ENCODE peak calls at places on chromosomes 6 and 20, in five cellular contexts. U is tibial nerve; Y is uterus; L is CD8-positive, alpha-beta T cell; I is adipocyte. E is an unnamed sample. For H3K9me3, the result is how much of the 10 kb centered on the place peaks cover.

GRCh38 chr6:43665376-43665775 is 20.5 kb downstream of the RSPH9 start:
- DNase-seq in U (no peak), L (no peak), I (no peak), Y (no peak), E (no peak)

GRCh38 chr20:19631410-19631809 is 126.6 kb upstream of the RIN2 start:
- DNase-seq in U (no peak), L (no peak), I (no peak), Y (no peak), E (no peak)

GRCh38 chr6:11509471-11509870 is 28.1 kb upstream of the TMEM170B start:
- DNase-seq in U (no peak), Y (no peak), I (no peak), L (no peak), E (no peak)

GRCh38 chr20:49395183-49395582 is 87.3 kb downstream of the KCNB1 start:
- DNase-seq in U (peak), I (no peak), L (no peak), Y (peak), E (no peak)

GRCh38 chr20:20277772-20278382 is 90.0 kb upstream of the INSM1 start:
- DNase-seq in L (no peak), U (no peak), Y (no peak), I (no peak), E (no peak)

GRCh38 chr6:142333431-142333830 is 31.6 kb downstream of the ADGRG6 start:
- DNase-seq in Y (no peak), I (no peak), L (no peak), U (no peak), E (no peak)

GRCh38 chr20:54133434-54134427 is 40.1 kb downstream of the CYP24A1 start:
- DNase-seq in Y (no peak), U (no peak), L (no peak), I (peak), E (no peak)

GRCh38 chr6:14440891-14441358 is 323.4 kb downstream of the CD83 start:
- DNase-seq in L (no peak), Y (no peak), I (peak), U (no peak), E (no peak)

GRCh38 chr6:83417880-83418663 is 12.8 kb downstream of the ME1 start:
- DNase-seq in Y (no peak), L (no peak), U (no peak), I (peak), E (peak)

GRCh38 chr20:63317061-63317460 is 24.1 kb downstream of the COL20A1 start:
- DNase-seq in Y (no peak), I (no peak), U (no peak), L (no peak), E (no peak)

GRCh38 chr6:82843291-82843885 is 222.3 kb downstream of the UBE3D start:
- DNase-seq in I (peak), U (no peak), Y (no peak), L (no peak), E (no peak)

GRCh38 chr6:129184808-129185366 is 301.9 kb downstream of the LAMA2 start:
- DNase-seq in L (no peak), Y (no peak), U (no peak), I (no peak), E (no peak)

GRCh38 chr6:89144358-89145041 is 1.4 kb upstream of the PM20D2 start:
- DNase-seq in U (no peak), L (no peak), Y (no peak), I (no peak), E (no peak)

GRCh38 chr6:27865952-27866369 is 46.2 kb downstream of the OR2B2 start:
- DNase-seq in U (no peak), I (peak), Y (no peak), L (no peak), E (no peak)

GRCh38 chr20:62727584-62728027 is 19.0 kb downstream of the NTSR1 start:
- DNase-seq in L (no peak), I (no peak), Y (no peak), U (no peak), E (no peak)

GRCh38 chr6:132751828-132752227 is 5.9 kb downstream of the VNN2 start:
- DNase-seq in L (no peak), I (no peak), Y (no peak), U (no peak), E (no peak)

GRCh38 chr6:19723533-19723932 is 113.6 kb upstream of the ID4 start:
- DNase-seq in I (peak), U (no peak), L (no peak), Y (no peak), E (no peak)

DNA sequence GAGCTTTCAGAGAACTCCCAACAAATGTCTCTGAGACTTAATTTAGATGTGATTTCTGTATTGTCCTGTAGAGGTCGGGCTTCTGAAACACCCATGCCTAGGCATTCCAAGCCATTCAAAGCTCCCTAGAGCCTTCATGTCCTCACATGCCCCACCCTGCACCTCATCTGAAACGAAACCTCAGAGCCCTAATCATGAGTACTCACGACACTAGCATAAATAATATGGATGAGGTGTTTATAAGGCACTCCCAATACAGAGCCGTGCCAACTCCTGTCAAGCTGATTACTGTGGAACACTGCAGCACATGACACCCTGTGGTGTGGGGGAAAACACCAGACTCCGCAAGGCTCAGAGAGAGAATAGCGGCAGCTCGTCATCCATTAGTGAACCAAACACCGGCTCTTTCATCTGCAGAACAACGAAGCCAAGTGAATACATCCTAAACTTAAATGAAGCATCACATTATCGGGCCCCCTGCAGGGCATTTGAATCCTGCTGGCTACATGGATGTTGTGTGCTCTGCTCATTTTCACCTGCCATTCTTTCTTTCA is 83.8 kb downstream of the FNDC1 start:
- DNase-seq in Y (no peak), U (no peak), I (peak), L (no peak), E (peak)
- H3K9me3 ChIP-seq in Y (under half), U (under half), I (under half), L (under half), E (under half)

GRCh38 chr20:32560989-32561830 is 23.9 kb downstream of the NOL4L start:
- DNase-seq in L (no peak), Y (no peak), I (peak), U (no peak), E (no peak)

GRCh38 chr20:32558526-32558925 is 26.6 kb downstream of the NOL4L start:
- DNase-seq in L (no peak), I (no peak), U (no peak), Y (no peak), E (no peak)

GRCh38 chr20:32560482-32560988 is 24.6 kb downstream of the NOL4L start:
- DNase-seq in L (no peak), Y (no peak), U (no peak), I (no peak), E (no peak)

GRCh38 chr20:32559216-32559752 is 25.8 kb downstream of the NOL4L start:
- DNase-seq in U (no peak), Y (no peak), L (no peak), I (no peak), E (no peak)

DNA sequence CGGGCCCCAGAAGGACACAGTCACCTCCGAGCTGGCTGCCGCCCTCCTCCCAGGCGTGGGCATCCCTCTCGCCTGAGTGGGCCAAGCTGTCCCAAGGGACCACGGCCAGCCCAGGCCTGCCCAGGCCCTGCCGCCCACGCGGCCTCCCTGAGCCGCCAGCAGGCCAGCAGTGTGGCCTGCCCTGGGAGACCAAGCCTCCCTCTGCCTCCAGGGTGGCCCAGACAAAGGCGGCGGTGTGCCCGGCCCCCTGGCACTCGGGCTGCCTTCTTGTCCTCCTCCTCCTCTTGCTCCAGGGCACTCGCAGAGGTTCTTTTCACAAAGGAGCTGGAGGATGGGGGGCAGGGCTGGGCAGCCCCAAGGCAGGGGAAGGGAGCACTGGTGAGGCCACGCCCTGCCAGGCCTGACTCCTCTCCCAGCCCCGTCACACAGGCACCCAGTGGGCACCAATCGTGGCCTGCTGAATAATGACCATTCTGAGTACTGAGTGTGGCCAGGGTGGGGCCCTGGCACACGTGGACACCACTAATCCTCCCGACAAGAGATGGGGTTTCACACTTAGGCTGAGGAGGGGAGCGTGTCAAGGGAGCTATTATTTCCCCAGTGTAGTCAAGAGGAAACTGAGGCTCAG is 25.3 kb downstream of the NOL4L start:
- DNase-seq in Y (no peak), U (no peak), L (no peak), I (no peak), E (no peak)
- H3K9me3 ChIP-seq in Y (under half), U (under half), L (under half), I (under half), E (under half)

GRCh38 chr20:41600926-41601631 is 17.1 kb downstream of the CHD6 start:
- DNase-seq in L (no peak), Y (no peak), I (no peak), U (no peak), E (no peak)
- H3K9me3 ChIP-seq in L (under half), Y (under half), I (under half), U (under half), E (under half)

DNA sequence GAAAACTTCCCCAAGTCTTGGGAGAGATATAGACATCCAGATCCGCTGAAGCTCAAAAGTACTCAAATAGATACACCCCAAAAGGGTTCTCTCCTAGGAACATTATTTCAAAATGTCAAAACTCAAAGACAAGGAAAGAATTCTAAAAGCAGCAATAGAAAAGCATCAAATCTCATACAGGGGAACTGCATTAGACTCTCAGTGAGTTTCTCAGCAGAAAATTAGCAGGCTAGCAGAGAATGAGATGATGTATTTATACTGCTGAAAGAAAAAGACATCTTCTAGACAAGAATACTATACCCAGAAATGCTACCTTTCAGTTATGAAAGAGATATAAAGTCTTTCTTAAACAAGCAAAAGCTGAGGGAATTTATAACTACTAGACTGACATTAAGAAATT is 75.5 kb upstream of the RIMS1 start:
- DNase-seq in I (no peak), Y (no peak), L (no peak), U (no peak), E (no peak)
- H3K9me3 ChIP-seq in I (half or more), Y (under half), L (under half), U (under half), E (under half)

GRCh38 chr20:61230-61629 is 26.2 kb upstream of the DEFB125 start:
- DNase-seq in U (no peak), I (no peak), L (no peak), Y (no peak), E (no peak)

GRCh38 chr20:60035-60918 is 27.2 kb upstream of the DEFB125 start:
- DNase-seq in I (no peak), U (no peak), L (no peak), Y (no peak), E (no peak)

GRCh38 chr20:62487-62886 is 25.0 kb upstream of the DEFB125 start:
- DNase-seq in Y (no peak), I (no peak), L (no peak), U (no peak), E (no peak)

GRCh38 chr20:64026-64603 is 23.4 kb upstream of the DEFB125 start:
- DNase-seq in Y (no peak), L (no peak), I (no peak), U (no peak), E (no peak)

DNA sequence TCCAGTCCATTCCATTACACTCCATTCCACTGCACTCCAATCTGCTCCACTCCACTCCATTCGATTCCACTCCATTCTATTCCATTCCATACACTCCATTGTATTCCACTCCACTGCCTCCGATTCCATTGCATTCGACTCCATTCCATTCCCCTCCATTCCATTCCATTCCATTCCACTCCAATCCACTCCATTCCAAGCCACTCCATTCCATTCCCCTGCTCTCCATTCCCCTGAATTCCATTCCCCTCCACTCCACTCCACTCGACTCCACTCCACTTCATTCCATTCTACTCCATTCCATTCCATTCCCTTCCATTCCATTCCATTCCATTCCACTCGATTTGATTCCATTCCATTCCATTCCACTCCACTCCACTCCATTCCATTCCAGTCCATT is 25.7 kb upstream of the DEFB125 start:
- DNase-seq in U (no peak), L (no peak), Y (no peak), I (no peak), E (no peak)
- H3K9me3 ChIP-seq in U (under half), L (under half), Y (under half), I (under half), E (under half)

DNA sequence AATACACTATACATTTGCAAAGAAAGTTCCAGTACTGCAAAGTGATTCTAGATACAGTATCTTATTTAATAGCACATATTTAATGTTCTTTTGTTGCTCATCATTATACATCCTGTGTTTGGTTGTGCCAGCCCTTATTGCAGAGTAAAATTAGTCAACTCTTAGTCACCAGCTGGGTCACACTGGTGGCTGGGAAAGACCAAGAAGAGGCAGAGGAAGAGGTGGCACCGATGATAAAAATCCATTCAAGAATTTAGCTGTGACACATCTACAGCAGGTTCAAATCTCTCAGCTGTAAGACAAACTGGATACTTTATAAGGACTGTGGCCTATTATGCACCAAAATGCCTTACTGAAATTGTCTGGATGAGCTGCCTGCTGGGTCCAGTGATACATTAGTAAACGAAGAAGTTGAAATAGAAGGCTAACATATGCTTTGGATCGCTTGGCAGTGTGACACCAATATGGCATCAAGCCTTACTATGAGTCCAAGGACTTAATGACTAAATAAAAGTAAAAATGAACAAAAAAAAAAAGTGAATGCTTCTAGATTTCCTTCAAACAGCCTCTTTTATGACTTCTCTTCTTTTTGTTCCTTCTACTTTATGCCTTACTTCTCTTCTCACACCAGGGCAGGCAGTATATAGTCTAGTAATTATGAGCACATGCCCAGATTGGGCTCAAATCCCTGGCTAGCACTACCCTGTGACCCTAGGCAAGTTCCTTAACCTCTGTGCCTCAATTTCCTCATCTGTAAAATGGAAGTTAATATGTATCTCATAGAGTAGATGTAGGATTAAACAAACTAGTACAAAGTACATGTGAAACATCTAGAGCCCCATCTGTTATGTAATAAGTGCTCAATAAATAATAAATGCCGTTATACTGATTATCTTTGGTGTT is 29.4 kb upstream of the RNF8 start:
- DNase-seq in Y (no peak), I (peak), L (no peak), U (no peak), E (no peak)
- H3K9me3 ChIP-seq in Y (under half), I (under half), L (under half), U (under half), E (under half)

DNA sequence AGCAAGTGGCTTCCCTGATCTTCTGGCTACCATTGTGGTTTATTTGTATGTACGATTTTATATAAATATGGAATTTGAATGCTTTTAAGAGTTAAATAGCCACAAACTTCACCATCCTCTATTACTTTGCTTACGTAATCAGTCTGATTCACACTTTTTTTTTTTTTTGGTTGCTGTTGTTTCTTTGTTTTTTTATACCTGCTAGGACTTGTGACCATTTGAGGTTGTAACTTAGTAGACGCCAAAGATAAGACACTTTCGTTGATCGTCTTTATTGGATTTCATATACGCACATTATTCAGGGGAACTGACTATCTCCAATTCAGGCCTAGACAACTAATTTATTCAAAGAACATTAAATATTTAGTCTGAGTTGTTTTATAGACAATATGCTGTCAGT is 559.0 kb downstream of the CBLN4 start:
- DNase-seq in Y (no peak), I (no peak), L (no peak), U (no peak), E (no peak)
- H3K9me3 ChIP-seq in Y (under half), I (under half), L (under half), U (under half), E (under half)

DNA sequence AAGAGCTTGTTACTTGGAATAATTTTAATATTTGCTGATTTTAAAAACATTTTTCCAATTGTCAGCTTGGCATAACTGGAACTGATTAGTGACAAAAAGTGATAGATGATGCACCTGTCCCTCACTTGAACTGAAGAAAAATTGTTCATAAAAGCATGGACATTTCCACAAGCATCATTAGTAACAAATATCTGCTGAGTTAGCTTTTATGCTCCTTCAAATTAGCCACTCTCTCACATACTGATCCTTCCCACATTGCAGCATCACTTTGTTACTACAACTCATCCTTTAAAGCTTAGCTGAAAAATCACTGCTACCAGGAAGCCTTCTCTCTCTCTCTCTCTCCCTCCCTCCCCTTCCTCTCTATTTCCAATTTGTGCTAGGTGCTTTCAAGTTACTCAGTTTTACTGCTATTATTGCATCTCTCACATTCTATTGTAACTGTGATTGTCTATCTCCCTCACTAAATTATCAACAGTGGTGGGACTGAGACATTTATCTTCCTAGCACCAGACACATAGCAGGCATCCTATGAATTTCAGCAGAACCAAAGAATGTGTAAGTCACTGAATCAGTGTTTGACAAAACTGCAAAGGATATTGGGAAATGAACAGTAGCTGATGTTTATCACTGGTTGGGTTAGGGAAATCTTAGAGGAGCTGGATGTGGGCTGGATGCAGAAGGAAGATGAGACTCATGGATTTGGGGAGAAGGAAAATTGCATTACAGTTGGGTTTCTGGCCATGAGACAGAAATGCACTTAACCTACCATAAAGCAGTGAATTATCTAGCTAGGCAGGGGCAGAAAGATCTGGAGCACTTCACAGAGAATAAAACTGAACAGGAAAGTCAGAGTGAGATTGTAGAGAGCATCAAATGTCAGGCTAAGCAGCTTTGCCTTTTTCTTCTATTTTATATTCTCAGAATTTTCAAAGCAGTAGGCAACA is 128.4 kb upstream of the PLN start:
- DNase-seq in I (peak), L (no peak), U (no peak), Y (no peak), E (no peak)
- H3K9me3 ChIP-seq in I (under half), L (under half), U (under half), Y (under half), E (under half)

DNA sequence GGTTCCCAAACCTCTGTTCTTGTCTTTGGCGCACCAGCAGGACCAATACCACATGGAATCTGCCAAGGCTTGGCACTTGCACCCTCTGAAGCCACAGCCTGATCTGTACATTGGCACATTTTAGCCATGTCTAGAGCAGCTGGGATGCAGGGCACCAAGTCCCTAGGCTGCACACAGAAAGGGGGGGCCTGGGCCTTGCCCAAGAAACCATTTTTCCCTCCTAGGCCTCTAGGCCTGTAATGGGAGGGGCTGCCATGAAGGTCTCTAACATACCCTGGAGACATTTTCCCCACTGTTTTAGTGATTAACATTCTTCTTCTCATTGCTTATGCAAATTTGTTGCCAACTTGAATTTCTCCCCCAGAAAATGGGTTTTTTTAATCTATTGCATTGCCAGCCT is 5.4 kb upstream of the FAM120B start:
- DNase-seq in L (no peak), U (no peak), Y (no peak), I (no peak), E (no peak)
- H3K9me3 ChIP-seq in L (under half), U (under half), Y (under half), I (under half), E (under half)

E was measured in SK-N-MC.